ENCODE peak calls at places on chromosomes 3 and 15, in eight cellular contexts. One of them, this sample, is unnamed.

GRCh38 chr3:100603449-100603848 is 6.0 kb upstream of the ADGRG7 start:
- DNase-seq in cardiac muscle cell: peak; percentile 58
- DNase-seq in NCI-H226: peak; percentile 44
- DNase-seq in HFFc6: peak; percentile 29
- DNase-seq in right cardiac atrium: no peak
- DNase-seq in iris pigment epithelial cell: peak; percentile 43
- DNase-seq in NCI-H460: peak; percentile 22
- DNase-seq in NCI-H774: no peak
- DNase-seq in this sample: peak; percentile 61

GRCh38 chr15:79067969-79068368 is 22.6 kb downstream of the RASGRF1 start:
- DNase-seq in cardiac muscle cell: peak; percentile 51
- DNase-seq in NCI-H226: no peak
- DNase-seq in HFFc6: no peak
- DNase-seq in right cardiac atrium: no peak
- DNase-seq in iris pigment epithelial cell: no peak
- DNase-seq in NCI-H460: no peak
- DNase-seq in NCI-H774: no peak
- DNase-seq in this sample: no peak

GRCh38 chr15:56249080-56249479 is 5.4 kb upstream of the RFX7 start:
- DNase-seq in cardiac muscle cell: peak; percentile 70
- DNase-seq in NCI-H226: peak; percentile 66
- DNase-seq in HFFc6: peak; percentile 68
- DNase-seq in right cardiac atrium: no peak
- DNase-seq in iris pigment epithelial cell: peak; percentile 75
- DNase-seq in NCI-H460: peak; percentile 32
- DNase-seq in NCI-H774: no peak
- DNase-seq in this sample: peak; percentile 81

GRCh38 chr3:192772495-192772894 is 45.2 kb upstream of the FGF12 start:
- DNase-seq in cardiac muscle cell: peak; percentile 50
- DNase-seq in NCI-H226: peak; percentile 68
- DNase-seq in HFFc6: peak; percentile 23
- DNase-seq in right cardiac atrium: peak; percentile 65
- DNase-seq in iris pigment epithelial cell: peak; percentile 41
- DNase-seq in NCI-H460: peak; percentile 15
- DNase-seq in NCI-H774: peak; percentile 75
- DNase-seq in this sample: peak; percentile 91

GRCh38 chr15:58179741-58180381 is 41.7 kb downstream of the AQP9 start:
- DNase-seq in cardiac muscle cell: no peak
- DNase-seq in NCI-H226: peak; percentile 96
- DNase-seq in HFFc6: no peak
- DNase-seq in right cardiac atrium: no peak
- DNase-seq in iris pigment epithelial cell: peak; percentile 5
- DNase-seq in NCI-H460: no peak
- DNase-seq in NCI-H774: no peak
- DNase-seq in this sample: no peak

GRCh38 chr3:39180546-39181346 is 11.6 kb downstream of the XIRP1 start:
- DNase-seq in cardiac muscle cell: peak; percentile 97
- DNase-seq in NCI-H226: peak; percentile 80
- DNase-seq in HFFc6: peak; percentile 73
- DNase-seq in right cardiac atrium: peak; percentile 98
- DNase-seq in iris pigment epithelial cell: peak; percentile 88
- DNase-seq in NCI-H460: peak; percentile 59
- DNase-seq in NCI-H774: peak; percentile 79
- DNase-seq in this sample: no peak

GRCh38 chr15:88166330-88166993 is 90.1 kb downstream of the NTRK3 start:
- DNase-seq in cardiac muscle cell: peak; percentile 84
- DNase-seq in NCI-H226: peak; percentile 26
- DNase-seq in HFFc6: no peak
- DNase-seq in right cardiac atrium: no peak
- DNase-seq in iris pigment epithelial cell: peak; percentile 1
- DNase-seq in NCI-H460: no peak
- DNase-seq in NCI-H774: peak; percentile 67
- DNase-seq in this sample: peak; percentile 2

GRCh38 chr15:101808201-101808600 is 3.8 kb upstream of the OR4F15 start:
- DNase-seq in cardiac muscle cell: no peak
- DNase-seq in NCI-H226: no peak
- DNase-seq in HFFc6: peak; percentile 55
- DNase-seq in right cardiac atrium: no peak
- DNase-seq in iris pigment epithelial cell: peak; percentile 2
- DNase-seq in NCI-H460: no peak
- DNase-seq in NCI-H774: no peak
- DNase-seq in this sample: peak; percentile 2

GRCh38 chr3:9499455-9500107 is 54.0 kb downstream of the LHFPL4 start:
- DNase-seq in cardiac muscle cell: peak; percentile 10
- DNase-seq in NCI-H226: no peak
- DNase-seq in HFFc6: no peak
- DNase-seq in right cardiac atrium: no peak
- DNase-seq in iris pigment epithelial cell: no peak
- DNase-seq in NCI-H460: no peak
- DNase-seq in NCI-H774: no peak
- DNase-seq in this sample: no peak

GRCh38 chr3:181568248-181568647 is 143.5 kb upstream of the SOX2 start:
- DNase-seq in cardiac muscle cell: no peak
- DNase-seq in NCI-H226: no peak
- DNase-seq in HFFc6: no peak
- DNase-seq in right cardiac atrium: no peak
- DNase-seq in iris pigment epithelial cell: no peak
- DNase-seq in NCI-H460: no peak
- DNase-seq in NCI-H774: no peak
- DNase-seq in this sample: no peak

GRCh38 chr15:60626051-60626450 is 147.1 kb upstream of the ICE2 start:
- DNase-seq in cardiac muscle cell: no peak
- DNase-seq in NCI-H226: no peak
- DNase-seq in HFFc6: no peak
- DNase-seq in right cardiac atrium: no peak
- DNase-seq in iris pigment epithelial cell: no peak
- DNase-seq in NCI-H460: no peak
- DNase-seq in NCI-H774: no peak
- DNase-seq in this sample: no peak

GRCh38 chr3:158761350-158761749 is 29.1 kb upstream of the RARRES1 start:
- DNase-seq in cardiac muscle cell: no peak
- DNase-seq in NCI-H226: no peak
- DNase-seq in HFFc6: no peak
- DNase-seq in right cardiac atrium: no peak
- DNase-seq in iris pigment epithelial cell: no peak
- DNase-seq in NCI-H460: no peak
- DNase-seq in NCI-H774: no peak
- DNase-seq in this sample: no peak

GRCh38 chr3:187064210-187065115 is 74.8 kb downstream of the RPL39L start:
- DNase-seq in cardiac muscle cell: no peak
- DNase-seq in NCI-H226: peak; percentile 63
- DNase-seq in HFFc6: no peak
- DNase-seq in right cardiac atrium: no peak
- DNase-seq in iris pigment epithelial cell: peak; percentile 62
- DNase-seq in NCI-H460: no peak
- DNase-seq in NCI-H774: no peak
- DNase-seq in this sample: peak; percentile 32

This sample was measured in SK-MEL-5.